ENCODE peak calls at places on chromosomes 7 and 10, in four cellular contexts. U is Panc1, Q is osteoblast, E is tibial nerve. B is an unnamed sample.
A peak's percentile ranks its signal among the peaks of the same experiment; 100 is the strongest.

GRCh38 chr7:24971333-24972165 is 8.4 kb downstream of the OSBPL3 start:
- DNase-seq in Q (peak; percentile 89), U (no peak), E (no peak), B (peak; percentile 49)

GRCh38 chr7:118183254-118183585 is 744 bp upstream of the LSM8 start:
- DNase-seq in E (no peak), U (no peak), Q (no peak), B (no peak)

GRCh38 chr10:79111846-79112614 is 43.3 kb downstream of the ZMIZ1 start:
- DNase-seq in E (no peak), Q (no peak), U (no peak), B (no peak)

GRCh38 chr10:30553625-30554442 is 75.7 kb downstream of the LYZL2 start:
- DNase-seq in U (no peak), Q (peak; percentile 78), E (peak; percentile 76), B (no peak)

GRCh38 chr10:47111329-47111862 is 188.6 kb upstream of the GDF10 start:
- DNase-seq in U (no peak), E (no peak), Q (no peak), B (no peak)

GRCh38 chr10:13633689-13634088 is 46.9 kb downstream of the PRPF18 start:
- DNase-seq in Q (peak; percentile 79), U (no peak), E (peak; percentile 70), B (no peak)

GRCh38 chr7:150950496-150951180 is 27.5 kb downstream of the KCNH2 start:
- DNase-seq in E (no peak), U (no peak), Q (peak; percentile 91), B (no peak)

GRCh38 chr10:60849762-60850161 is 71.5 kb downstream of the CDK1 start:
- DNase-seq in Q (no peak), E (no peak), U (no peak), B (no peak)

GRCh38 chr7:1079546-1079945 is 8.4 kb upstream of the GPER1 start:
- DNase-seq in U (no peak), Q (no peak), E (no peak), B (no peak)

GRCh38 chr7:16989883-16990413 is 108.2 kb upstream of the AGR3 start:
- DNase-seq in U (peak; percentile 69), E (peak; percentile 90), Q (peak; percentile 49), B (peak; percentile 70)

GRCh38 chr10:122688293-122688989 is 11.2 kb downstream of the C10orf120 start:
- DNase-seq in E (peak; percentile 64), U (no peak), Q (peak; percentile 69), B (no peak)

GRCh38 chr10:69278446-69278963 is at the start of gene HK1:
- DNase-seq in E (no peak), Q (peak; percentile 29), U (no peak), B (no peak)

DNA sequence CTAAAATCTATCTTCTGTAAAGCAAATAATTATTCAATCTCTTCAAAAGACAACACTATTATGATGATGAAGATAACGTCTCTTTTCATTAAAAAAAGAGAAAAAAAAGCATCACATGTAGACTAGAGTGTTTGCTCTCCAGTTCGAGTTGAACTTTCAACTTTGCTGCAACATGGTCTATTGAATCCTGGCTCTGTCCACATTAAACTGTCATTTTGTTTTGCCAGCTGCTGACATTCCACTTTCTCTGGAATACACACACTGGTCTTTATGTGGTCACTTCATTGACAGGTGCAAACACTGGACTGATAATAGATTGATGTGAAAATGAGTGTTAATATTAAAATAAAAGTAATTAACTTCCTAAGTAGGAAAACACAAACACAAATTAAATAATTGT is 61.7 kb downstream of the PTF1A start:
- DNase-seq in E (no peak), U (no peak), Q (no peak), B (no peak)
- TF ChIP-seq CTCF in E (no peak), U (no peak), Q (no peak), B (no peak)

DNA sequence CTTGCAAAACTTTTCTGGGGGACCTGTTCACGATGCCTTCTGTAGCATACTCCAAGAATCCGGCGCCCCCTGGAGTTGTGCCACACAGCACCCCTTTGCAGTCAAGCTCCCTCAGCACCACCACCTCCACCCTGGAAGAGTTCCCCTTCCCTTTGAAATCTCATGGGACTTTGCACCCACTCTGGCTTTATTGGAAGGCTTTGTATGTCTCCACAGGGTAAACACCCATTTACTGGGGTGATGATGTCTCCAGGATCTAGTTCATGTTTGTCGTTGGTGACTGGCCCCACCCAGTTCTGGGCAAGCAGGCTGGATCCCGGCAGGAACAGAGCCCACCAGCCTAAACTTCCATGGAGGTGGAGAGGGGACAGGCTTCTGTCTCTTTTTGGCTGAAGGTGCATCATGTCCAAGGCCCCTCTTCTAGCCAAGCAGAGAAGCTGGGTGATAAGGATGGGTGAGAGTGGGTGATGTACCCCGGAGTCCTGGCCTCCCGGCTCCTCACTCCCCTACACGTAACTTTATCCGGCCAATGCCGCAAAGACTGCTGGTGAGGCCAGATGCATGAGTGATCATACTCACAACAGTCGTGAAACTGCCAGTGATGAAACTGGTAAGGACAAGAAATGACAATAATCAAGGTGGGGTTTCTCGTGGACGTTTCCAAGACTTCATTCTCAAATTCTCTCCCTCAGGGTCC is 727 bp upstream of the CLDN4 start:
- DNase-seq in U (no peak), E (no peak), Q (peak; percentile 72), B (no peak)
- H3K27ac ChIP-seq in U (peak overlapping the region; percentile 96), E (no peak overlapping the region), Q (no peak overlapping the region), B (no peak overlapping the region)

DNA sequence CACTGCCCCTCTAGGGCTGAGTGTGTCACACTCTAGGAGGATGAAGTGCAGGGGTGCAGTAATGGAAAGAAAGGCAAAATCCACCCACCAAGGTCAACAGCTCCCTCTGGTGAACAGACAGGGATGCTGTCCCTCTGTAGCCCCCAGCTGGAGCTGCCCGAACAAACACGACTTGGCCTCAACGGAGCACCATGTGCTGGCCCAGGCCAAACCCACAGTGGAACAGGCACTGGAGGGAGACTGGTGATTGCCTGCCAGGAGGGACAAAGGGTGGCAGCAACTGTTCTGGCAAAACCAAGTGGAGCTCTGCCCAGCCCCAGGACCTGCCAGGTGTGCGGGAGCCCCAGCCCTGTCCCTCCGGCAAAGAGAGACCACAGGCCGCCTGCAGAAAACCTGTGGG is 20.7 kb downstream of the PDIA4 start:
- DNase-seq in Q (no peak), U (no peak), E (no peak), B (no peak)
- TF ChIP-seq CTCF in Q (peak; percentile 23), U (no peak), E (no peak), B (no peak)

DNA sequence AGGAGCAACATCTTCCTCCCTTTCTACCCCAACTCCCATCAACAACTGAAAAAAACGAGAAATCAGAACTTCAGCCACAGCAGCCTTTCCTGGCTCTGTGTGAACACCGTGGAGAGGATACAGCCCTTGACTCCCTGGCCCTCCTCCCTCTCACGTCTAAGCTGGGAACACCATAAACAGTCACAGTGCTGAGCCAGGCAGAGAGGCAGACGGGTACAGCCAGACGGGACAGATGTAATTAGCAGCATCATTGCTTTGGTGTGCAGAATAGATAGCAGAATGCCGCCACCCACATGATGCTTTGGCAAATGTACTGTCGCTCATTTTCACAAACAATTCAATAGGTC is 63.5 kb downstream of the RGS10 start:
- DNase-seq in Q (no peak), E (no peak), U (no peak), B (no peak)
- H3K27ac ChIP-seq in Q (no peak overlapping the region), E (no peak overlapping the region), U (no peak overlapping the region), B (no peak overlapping the region)

GRCh38 chr7:22822486-22823141 is at the start of gene TOMM7:
- DNase-seq in E (peak; percentile 69), U (peak; percentile 98), Q (peak; percentile 94), B (peak; percentile 80)
- TF ChIP-seq CTCF in E (peak; percentile 43), U (peak; percentile 46), Q (peak; percentile 12), B (peak; percentile 88)

B was measured in dorsolateral prefrontal cortex.